ENCODE peak calls at places on chromosomes 16 and 17, in five cellular contexts. Y is NCI-H1092; V is stimulated activated CD4-positive, alpha-beta T cell treated with anti-CD3 and anti-CD28 coated beads, TNF-alpha, amount 100 ng/mL, for 1 hour; F is foreskin fibroblast; L is NCI-H1105 treated with DMSO at 0.1 percent for 48 hours. W is an unnamed sample.

GRCh38 chr16:54288592-54289241 is 2.1 kb upstream of the IRX3 start:
- DNase-seq in Y (no peak), F (no peak), L (no peak), V (no peak), W (no peak)

GRCh38 chr16:3458852-3459361 is 15.4 kb downstream of the NAA60 start:
- DNase-seq in V (no peak), L (no peak), F (no peak), Y (no peak), W (no peak)

GRCh38 chr17:3527896-3528603 is 29.6 kb downstream of the TRPV3 start:
- DNase-seq in V (no peak), Y (no peak), L (no peak), F (no peak), W (no peak)

GRCh38 chr17:50837286-50837979 is 2.0 kb downstream of the WFIKKN2 start:
- DNase-seq in Y (no peak), L (no peak), V (no peak), F (no peak), W (no peak)

GRCh38 chr17:17722081-17722905 is 41.0 kb downstream of the RAI1 start:
- DNase-seq in F (no peak), V (no peak), Y (no peak), L (no peak), W (no peak)

GRCh38 chr16:85429776-85430522 is 183.2 kb upstream of the GSE1 start:
- DNase-seq in L (no peak), V (no peak), Y (no peak), F (no peak), W (no peak)

GRCh38 chr16:87012954-87013938 is 303.9 kb downstream of the C16orf95 start:
- DNase-seq in V (no peak), L (no peak), F (no peak), Y (no peak), W (no peak)

GRCh38 chr16:77043076-77043475 is 147.9 kb upstream of the MON1B start:
- DNase-seq in Y (no peak), F (no peak), V (no peak), L (peak; percentile 23), W (peak; percentile 1)

GRCh38 chr17:59330314-59330942 is 1.0 kb upstream of the YPEL2 start:
- DNase-seq in V (no peak), F (no peak), L (no peak), Y (no peak), W (no peak)

GRCh38 chr17:77233635-77234334 is 93.0 kb downstream of the SEC14L1 start:
- DNase-seq in Y (no peak), F (peak; percentile 63), L (no peak), V (no peak), W (peak; percentile 29)

GRCh38 chr17:57107498-57108101 is 22.6 kb downstream of the AKAP1 start:
- DNase-seq in F (peak; percentile 18), L (no peak), V (no peak), Y (no peak), W (no peak)

GRCh38 chr17:8022358-8023038 is 16.4 kb upstream of the ALOX15B start:
- DNase-seq in F (no peak), Y (no peak), V (no peak), L (no peak), W (no peak)

GRCh38 chr16:51048544-51048943 is 102.5 kb downstream of the SALL1 start:
- DNase-seq in V (no peak), F (peak; percentile 1), L (no peak), Y (no peak), W (no peak)

GRCh38 chr17:28384281-28385036 is 13.0 kb downstream of the SARM1 start:
- DNase-seq in Y (no peak), L (peak; percentile 67), V (peak; percentile 43), F (no peak), W (no peak)

GRCh38 chr17:42329025-42329976 is 41.0 kb downstream of the STAT5A start:
- DNase-seq in V (no peak), Y (no peak), F (peak; percentile 60), L (no peak), W (no peak)

GRCh38 chr17:33288954-33289353 is 4.1 kb downstream of the ASIC2 start:
- DNase-seq in Y (no peak), L (no peak), V (no peak), F (no peak), W (no peak)

GRCh38 chr16:11198817-11199216 is 57.2 kb downstream of the SOCS1 start:
- DNase-seq in L (no peak), F (no peak), Y (no peak), V (no peak), W (no peak)

GRCh38 chr16:66458292-66458691 is 31.2 kb downstream of the BEAN1 start:
- DNase-seq in F (no peak), Y (no peak), L (no peak), V (no peak), W (no peak)

GRCh38 chr17:4940625-4941021 is 555 bp downstream of the RNF167 start:
- DNase-seq in L (no peak), Y (no peak), F (no peak), V (no peak), W (no peak)

GRCh38 chr16:57297856-57298255 is 13.4 kb upstream of the PLLP start:
- DNase-seq in L (no peak), F (no peak), Y (no peak), V (no peak), W (no peak)

W was measured in skeletal muscle cell.